ENCODE peak calls at places on chromosomes 2 and 18, in six cellular contexts. One of them, this sample, is unnamed. For H3K4me1, the result is how much of the 10 kb centered on the place peaks cover.

GRCh38 chr2:69514406-69514805 is 77.2 kb upstream of the NFU1 start:
- DNase-seq in H9: peak
- DNase-seq in spleen: no peak
- DNase-seq in BE2C: peak
- DNase-seq in CD4-positive, alpha-beta memory T cell: no peak
- DNase-seq in thoracic aorta: no peak
- DNase-seq in this sample: no peak

GRCh38 chr2:230485801-230486341 is 69.9 kb downstream of the SP100 start:
- DNase-seq in H9: no peak
- DNase-seq in spleen: no peak
- DNase-seq in BE2C: no peak
- DNase-seq in CD4-positive, alpha-beta memory T cell: no peak
- DNase-seq in thoracic aorta: no peak
- DNase-seq in this sample: no peak

GRCh38 chr2:85264471-85264870 is 63.3 kb downstream of the TGOLN2 start:
- DNase-seq in H9: no peak
- DNase-seq in spleen: no peak
- DNase-seq in BE2C: no peak
- DNase-seq in CD4-positive, alpha-beta memory T cell: no peak
- DNase-seq in thoracic aorta: no peak
- DNase-seq in this sample: no peak

GRCh38 chr18:35933982-35934381 is 38.5 kb upstream of the RMP24 start:
- DNase-seq in H9: no peak
- DNase-seq in spleen: no peak
- DNase-seq in BE2C: no peak
- DNase-seq in CD4-positive, alpha-beta memory T cell: no peak
- DNase-seq in thoracic aorta: no peak
- DNase-seq in this sample: no peak

GRCh38 chr18:36757081-36757480 is 71.7 kb downstream of the TPGS2 start:
- DNase-seq in H9: no peak
- DNase-seq in spleen: no peak
- DNase-seq in BE2C: no peak
- DNase-seq in CD4-positive, alpha-beta memory T cell: no peak
- DNase-seq in thoracic aorta: no peak
- DNase-seq in this sample: no peak

GRCh38 chr2:205563646-205564045 is 118.7 kb upstream of the NRP2 start:
- DNase-seq in H9: peak
- DNase-seq in spleen: no peak
- DNase-seq in BE2C: peak
- DNase-seq in CD4-positive, alpha-beta memory T cell: no peak
- DNase-seq in thoracic aorta: no peak
- DNase-seq in this sample: peak

GRCh38 chr2:234840336-234840735 is 111.5 kb upstream of the SH3BP4 start:
- DNase-seq in H9: peak
- DNase-seq in spleen: no peak
- DNase-seq in BE2C: no peak
- DNase-seq in CD4-positive, alpha-beta memory T cell: no peak
- DNase-seq in thoracic aorta: no peak
- DNase-seq in this sample: peak

GRCh38 chr18:45626330-45627203 is 11.3 kb downstream of the SLC14A2 start:
- DNase-seq in H9: peak
- DNase-seq in spleen: no peak
- DNase-seq in BE2C: no peak
- DNase-seq in CD4-positive, alpha-beta memory T cell: no peak
- DNase-seq in thoracic aorta: no peak
- DNase-seq in this sample: no peak

GRCh38 chr18:48486762-48487161 is 52.1 kb upstream of the CTIF start:
- DNase-seq in H9: no peak
- DNase-seq in spleen: no peak
- DNase-seq in BE2C: no peak
- DNase-seq in CD4-positive, alpha-beta memory T cell: no peak
- DNase-seq in thoracic aorta: no peak
- DNase-seq in this sample: no peak

GRCh38 chr2:75047189-75047812 is 88.9 kb downstream of the POLE4 start:
- DNase-seq in H9: no peak
- DNase-seq in spleen: no peak
- DNase-seq in BE2C: no peak
- DNase-seq in CD4-positive, alpha-beta memory T cell: no peak
- DNase-seq in thoracic aorta: no peak
- DNase-seq in this sample: no peak

GRCh38 chr18:68439672-68440071 is 275.2 kb downstream of the TMX3 start:
- DNase-seq in H9: no peak
- DNase-seq in spleen: no peak
- DNase-seq in BE2C: no peak
- DNase-seq in CD4-positive, alpha-beta memory T cell: no peak
- DNase-seq in thoracic aorta: no peak
- DNase-seq in this sample: no peak

GRCh38 chr2:189444322-189444721 is 3.0 kb downstream of the WDR75 start:
- DNase-seq in H9: no peak
- DNase-seq in spleen: no peak
- DNase-seq in BE2C: no peak
- DNase-seq in CD4-positive, alpha-beta memory T cell: no peak
- DNase-seq in thoracic aorta: no peak
- DNase-seq in this sample: no peak

GRCh38 chr2:136308621-136309020 is 190.7 kb upstream of the CXCR4 start:
- DNase-seq in H9: no peak
- DNase-seq in spleen: no peak
- DNase-seq in BE2C: no peak
- DNase-seq in CD4-positive, alpha-beta memory T cell: no peak
- DNase-seq in thoracic aorta: no peak
- DNase-seq in this sample: no peak

GRCh38 chr2:96869824-96870630 is at the start of gene SEMA4C:
- DNase-seq in H9: no peak
- DNase-seq in spleen: peak
- DNase-seq in BE2C: peak
- DNase-seq in CD4-positive, alpha-beta memory T cell: peak
- DNase-seq in thoracic aorta: no peak
- DNase-seq in this sample: peak

GRCh38 chr18:5275872-5276271 is 19.7 kb downstream of the ZBTB14 start:
- DNase-seq in H9: no peak
- DNase-seq in spleen: no peak
- DNase-seq in BE2C: no peak
- DNase-seq in CD4-positive, alpha-beta memory T cell: no peak
- DNase-seq in thoracic aorta: no peak
- DNase-seq in this sample: no peak

GRCh38 chr2:12045864-12046291 is 299.4 kb downstream of the LPIN1 start:
- DNase-seq in H9: no peak
- DNase-seq in spleen: no peak
- DNase-seq in BE2C: no peak
- DNase-seq in CD4-positive, alpha-beta memory T cell: no peak
- DNase-seq in thoracic aorta: no peak
- DNase-seq in this sample: no peak

GRCh38 chr2:237307495-237307894 is 106.5 kb downstream of the COL6A3 start:
- DNase-seq in H9: no peak
- DNase-seq in spleen: no peak
- DNase-seq in BE2C: no peak
- DNase-seq in CD4-positive, alpha-beta memory T cell: no peak
- DNase-seq in thoracic aorta: no peak
- DNase-seq in this sample: no peak

GRCh38 chr2:37326285-37326684 is 1.7 kb upstream of the PRKD3 start:
- DNase-seq in H9: no peak
- DNase-seq in spleen: no peak
- DNase-seq in BE2C: no peak
- DNase-seq in CD4-positive, alpha-beta memory T cell: no peak
- DNase-seq in thoracic aorta: no peak
- DNase-seq in this sample: no peak

GRCh38 chr18:23885750-23886149 is 128.8 kb upstream of the TTC39C start:
- DNase-seq in H9: no peak
- DNase-seq in spleen: no peak
- DNase-seq in BE2C: no peak
- DNase-seq in CD4-positive, alpha-beta memory T cell: peak
- DNase-seq in thoracic aorta: no peak
- DNase-seq in this sample: no peak

GRCh38 chr2:203811491-203812221 is 55.9 kb upstream of the CTLA4 start:
- DNase-seq in H9: no peak
- DNase-seq in spleen: peak
- DNase-seq in BE2C: no peak
- DNase-seq in CD4-positive, alpha-beta memory T cell: peak
- DNase-seq in thoracic aorta: peak
- DNase-seq in this sample: peak

GRCh38 chr2:44668336-44668735 is 273.2 kb upstream of the SIX3 start:
- DNase-seq in H9: no peak
- DNase-seq in spleen: no peak
- DNase-seq in BE2C: no peak
- DNase-seq in CD4-positive, alpha-beta memory T cell: no peak
- DNase-seq in thoracic aorta: no peak
- DNase-seq in this sample: no peak

GRCh38 chr2:36485521-36485920 is 112.4 kb downstream of the FEZ2 start:
- DNase-seq in H9: no peak
- DNase-seq in spleen: no peak
- DNase-seq in BE2C: no peak
- DNase-seq in CD4-positive, alpha-beta memory T cell: no peak
- DNase-seq in thoracic aorta: no peak
- DNase-seq in this sample: no peak

GRCh38 chr2:38260469-38260868 is 116.6 kb downstream of the ATL2 start:
- DNase-seq in H9: no peak
- DNase-seq in spleen: no peak
- DNase-seq in BE2C: no peak
- DNase-seq in CD4-positive, alpha-beta memory T cell: no peak
- DNase-seq in thoracic aorta: no peak
- DNase-seq in this sample: no peak

GRCh38 chr2:240135706-240136012 is 446 bp downstream of the COPS9 start:
- DNase-seq in H9: no peak
- DNase-seq in spleen: no peak
- DNase-seq in BE2C: no peak
- DNase-seq in CD4-positive, alpha-beta memory T cell: no peak
- DNase-seq in thoracic aorta: no peak
- DNase-seq in this sample: no peak

GRCh38 chr2:167196461-167197252 is 308.4 kb downstream of the XIRP2 start:
- DNase-seq in H9: no peak
- DNase-seq in spleen: no peak
- DNase-seq in BE2C: peak
- DNase-seq in CD4-positive, alpha-beta memory T cell: no peak
- DNase-seq in thoracic aorta: no peak
- DNase-seq in this sample: no peak

GRCh38 chr18:22048221-22048620 is 121.2 kb upstream of the GATA6 start:
- DNase-seq in H9: no peak
- DNase-seq in spleen: no peak
- DNase-seq in BE2C: no peak
- DNase-seq in CD4-positive, alpha-beta memory T cell: no peak
- DNase-seq in thoracic aorta: no peak
- DNase-seq in this sample: no peak
- H3K4me1 ChIP-seq in H9: under half
- H3K4me1 ChIP-seq in spleen: under half
- H3K4me1 ChIP-seq in BE2C: under half
- H3K4me1 ChIP-seq in CD4-positive, alpha-beta memory T cell: under half
- H3K4me1 ChIP-seq in thoracic aorta: under half
- H3K4me1 ChIP-seq in this sample: under half

GRCh38 chr18:22102948-22103663 is 66.3 kb upstream of the GATA6 start:
- DNase-seq in H9: no peak
- DNase-seq in spleen: no peak
- DNase-seq in BE2C: no peak
- DNase-seq in CD4-positive, alpha-beta memory T cell: no peak
- DNase-seq in thoracic aorta: no peak
- DNase-seq in this sample: no peak

GRCh38 chr18:22101731-22102130 is 67.7 kb upstream of the GATA6 start:
- DNase-seq in H9: no peak
- DNase-seq in spleen: no peak
- DNase-seq in BE2C: no peak
- DNase-seq in CD4-positive, alpha-beta memory T cell: no peak
- DNase-seq in thoracic aorta: no peak
- DNase-seq in this sample: no peak

GRCh38 chr18:22094375-22094767 is 75.0 kb upstream of the GATA6 start:
- DNase-seq in H9: no peak
- DNase-seq in spleen: no peak
- DNase-seq in BE2C: no peak
- DNase-seq in CD4-positive, alpha-beta memory T cell: no peak
- DNase-seq in thoracic aorta: no peak
- DNase-seq in this sample: no peak

GRCh38 chr18:22099925-22100324 is 69.5 kb upstream of the GATA6 start:
- DNase-seq in H9: no peak
- DNase-seq in spleen: no peak
- DNase-seq in BE2C: no peak
- DNase-seq in CD4-positive, alpha-beta memory T cell: no peak
- DNase-seq in thoracic aorta: no peak
- DNase-seq in this sample: no peak

DNA sequence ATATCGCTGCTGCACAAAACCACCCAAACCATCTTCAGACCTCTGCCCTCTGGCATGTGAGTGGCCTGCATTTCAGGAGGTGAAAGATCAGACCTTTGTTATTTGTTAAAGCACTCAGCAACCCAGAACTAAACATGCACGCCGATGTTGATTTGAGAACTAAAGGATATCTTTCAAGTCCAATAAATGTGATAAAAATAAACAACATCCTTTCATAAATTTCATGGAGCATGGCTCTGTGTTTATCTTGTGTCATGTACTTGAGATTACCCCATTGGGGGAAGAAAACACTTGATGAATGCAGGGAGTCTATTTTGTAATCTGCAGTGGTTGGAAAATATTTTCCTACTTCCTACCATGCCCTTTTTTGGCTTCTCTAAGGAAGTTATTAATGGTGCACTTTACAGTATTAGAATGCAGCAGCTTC is 70.8 kb upstream of the GATA6 start:
- DNase-seq in H9: no peak
- DNase-seq in spleen: no peak
- DNase-seq in BE2C: no peak
- DNase-seq in CD4-positive, alpha-beta memory T cell: no peak
- DNase-seq in thoracic aorta: no peak
- DNase-seq in this sample: no peak
- H3K4me1 ChIP-seq in H9: under half
- H3K4me1 ChIP-seq in spleen: under half
- H3K4me1 ChIP-seq in BE2C: under half
- H3K4me1 ChIP-seq in CD4-positive, alpha-beta memory T cell: under half
- H3K4me1 ChIP-seq in thoracic aorta: under half
- H3K4me1 ChIP-seq in this sample: under half

DNA sequence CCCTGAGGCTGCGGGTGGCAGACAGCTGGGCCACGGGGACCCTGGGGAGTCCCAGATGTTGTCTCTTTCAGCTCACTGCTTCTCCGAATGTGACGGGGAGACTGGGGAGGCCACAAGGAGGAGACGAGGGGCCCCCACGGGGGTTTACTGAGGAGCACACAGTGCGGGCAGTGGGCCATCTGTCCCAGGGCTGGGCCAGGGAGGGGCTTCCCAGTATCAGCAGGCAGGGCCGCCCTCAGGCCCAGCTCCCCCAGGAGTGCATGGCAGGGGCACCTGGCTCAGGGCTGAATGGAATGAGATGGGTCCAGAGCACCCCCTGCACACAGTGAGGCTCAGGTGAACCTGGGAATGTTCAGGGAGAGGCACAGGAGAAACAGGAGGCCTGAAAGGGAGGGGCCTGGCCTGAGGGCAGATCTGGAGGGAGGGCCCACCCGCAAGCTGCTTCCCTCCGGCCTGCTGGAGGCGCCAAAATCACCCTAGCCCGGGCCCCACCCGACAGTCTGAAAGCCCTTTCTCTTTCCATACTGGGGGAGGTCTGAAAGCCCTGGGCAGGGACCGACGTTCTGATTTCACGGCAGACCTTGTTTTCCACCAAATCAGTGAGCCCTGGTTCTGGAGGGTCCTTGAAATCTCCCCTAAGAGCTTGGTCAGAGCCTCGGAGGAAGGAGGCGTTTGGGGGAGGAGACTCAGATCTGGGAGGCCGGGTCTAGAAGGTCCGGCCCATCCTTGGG is 35.5 kb upstream of the PTMA start:
- DNase-seq in H9: peak
- DNase-seq in spleen: peak
- DNase-seq in BE2C: peak
- DNase-seq in CD4-positive, alpha-beta memory T cell: no peak
- DNase-seq in thoracic aorta: no peak
- DNase-seq in this sample: peak
- H3K4me1 ChIP-seq in H9: under half
- H3K4me1 ChIP-seq in spleen: under half
- H3K4me1 ChIP-seq in BE2C: under half
- H3K4me1 ChIP-seq in CD4-positive, alpha-beta memory T cell: under half
- H3K4me1 ChIP-seq in thoracic aorta: under half
- H3K4me1 ChIP-seq in this sample: half or more

GRCh38 chr18:60596928-60597327 is 224.4 kb upstream of the MC4R start:
- DNase-seq in H9: no peak
- DNase-seq in spleen: no peak
- DNase-seq in BE2C: no peak
- DNase-seq in CD4-positive, alpha-beta memory T cell: no peak
- DNase-seq in thoracic aorta: no peak
- DNase-seq in this sample: no peak
- H3K4me1 ChIP-seq in H9: under half
- H3K4me1 ChIP-seq in spleen: under half
- H3K4me1 ChIP-seq in BE2C: under half
- H3K4me1 ChIP-seq in CD4-positive, alpha-beta memory T cell: under half
- H3K4me1 ChIP-seq in thoracic aorta: under half
- H3K4me1 ChIP-seq in this sample: under half